ENCODE peak calls at places on chromosomes 16 and 17, in five cellular contexts. One of them, this sample, is unnamed.
A peak's percentile ranks its signal among the peaks of the same experiment; 100 is the strongest.

GRCh38 chr17:77744268-77744988 is 214.1 kb upstream of the TNRC6C start:
- DNase-seq in fibroblast of villous mesenchyme: no peak
- DNase-seq in cardiac muscle cell: peak; percentile 17
- DNase-seq in Peyer's patch: no peak
- DNase-seq in right lobe of liver: no peak
- DNase-seq in this sample: no peak

GRCh38 chr16:11315499-11315898 is 29.8 kb upstream of the RMI2 start:
- DNase-seq in fibroblast of villous mesenchyme: peak; percentile 49
- DNase-seq in cardiac muscle cell: peak; percentile 55
- DNase-seq in Peyer's patch: no peak
- DNase-seq in right lobe of liver: no peak
- DNase-seq in this sample: peak; percentile 61

GRCh38 chr16:29664133-29664912 is 1.3 kb downstream of the SPN start:
- DNase-seq in fibroblast of villous mesenchyme: no peak
- DNase-seq in cardiac muscle cell: no peak
- DNase-seq in Peyer's patch: peak; percentile 60
- DNase-seq in right lobe of liver: peak; percentile 68
- DNase-seq in this sample: no peak

GRCh38 chr16:13402601-13403000 is 501.2 kb downstream of the SHISA9 start:
- DNase-seq in fibroblast of villous mesenchyme: no peak
- DNase-seq in cardiac muscle cell: no peak
- DNase-seq in Peyer's patch: no peak
- DNase-seq in right lobe of liver: no peak
- DNase-seq in this sample: no peak

GRCh38 chr17:2703606-2704005 is 8.0 kb downstream of the CLUH start:
- DNase-seq in fibroblast of villous mesenchyme: no peak
- DNase-seq in cardiac muscle cell: no peak
- DNase-seq in Peyer's patch: no peak
- DNase-seq in right lobe of liver: no peak
- DNase-seq in this sample: no peak

GRCh38 chr16:67661101-67661661 is 421 bp downstream of the PARD6A start:
- DNase-seq in fibroblast of villous mesenchyme: peak; percentile 38
- DNase-seq in cardiac muscle cell: peak; percentile 42
- DNase-seq in Peyer's patch: no peak
- DNase-seq in right lobe of liver: no peak
- DNase-seq in this sample: peak; percentile 55

GRCh38 chr17:30405161-30405560 is 26.4 kb downstream of the CPD start:
- DNase-seq in fibroblast of villous mesenchyme: no peak
- DNase-seq in cardiac muscle cell: no peak
- DNase-seq in Peyer's patch: no peak
- DNase-seq in right lobe of liver: no peak
- DNase-seq in this sample: no peak

GRCh38 chr17:27376637-27377547 is 79.4 kb upstream of the KSR1 start:
- DNase-seq in fibroblast of villous mesenchyme: peak; percentile 68
- DNase-seq in cardiac muscle cell: no peak
- DNase-seq in Peyer's patch: no peak
- DNase-seq in right lobe of liver: no peak
- DNase-seq in this sample: no peak

GRCh38 chr17:4808378-4808767 is 1.4 kb downstream of the PLD2 start:
- DNase-seq in fibroblast of villous mesenchyme: no peak
- DNase-seq in cardiac muscle cell: peak; percentile 11
- DNase-seq in Peyer's patch: no peak
- DNase-seq in right lobe of liver: peak; percentile 82
- DNase-seq in this sample: no peak

GRCh38 chr17:6711081-6711674 is 2.0 kb downstream of the SLC13A5 start:
- DNase-seq in fibroblast of villous mesenchyme: no peak
- DNase-seq in cardiac muscle cell: no peak
- DNase-seq in Peyer's patch: no peak
- DNase-seq in right lobe of liver: peak; percentile 87
- DNase-seq in this sample: no peak

GRCh38 chr17:73494096-73494954 is 149.9 kb downstream of the SDK2 start:
- DNase-seq in fibroblast of villous mesenchyme: no peak
- DNase-seq in cardiac muscle cell: no peak
- DNase-seq in Peyer's patch: no peak
- DNase-seq in right lobe of liver: no peak
- DNase-seq in this sample: no peak

GRCh38 chr16:56606071-56606687 is 2.2 kb upstream of the MT2A start:
- DNase-seq in fibroblast of villous mesenchyme: no peak
- DNase-seq in cardiac muscle cell: peak; percentile 87
- DNase-seq in Peyer's patch: no peak
- DNase-seq in right lobe of liver: peak; percentile 38
- DNase-seq in this sample: no peak

GRCh38 chr16:15682105-15682570 is 32.1 kb downstream of the NDE1 start:
- DNase-seq in fibroblast of villous mesenchyme: peak; percentile 87
- DNase-seq in cardiac muscle cell: peak; percentile 74
- DNase-seq in Peyer's patch: no peak
- DNase-seq in right lobe of liver: no peak
- DNase-seq in this sample: no peak

GRCh38 chr17:69814031-69814430 is 261.0 kb upstream of the KCNJ16 start:
- DNase-seq in fibroblast of villous mesenchyme: no peak
- DNase-seq in cardiac muscle cell: no peak
- DNase-seq in Peyer's patch: no peak
- DNase-seq in right lobe of liver: no peak
- DNase-seq in this sample: no peak

GRCh38 chr17:3935825-3936355 is 19.6 kb upstream of the P2RX1 start:
- DNase-seq in fibroblast of villous mesenchyme: peak; percentile 20
- DNase-seq in cardiac muscle cell: peak; percentile 55
- DNase-seq in Peyer's patch: no peak
- DNase-seq in right lobe of liver: no peak
- DNase-seq in this sample: no peak

GRCh38 chr17:70060415-70060814 is 14.6 kb upstream of the KCNJ16 start:
- DNase-seq in fibroblast of villous mesenchyme: peak; percentile 24
- DNase-seq in cardiac muscle cell: no peak
- DNase-seq in Peyer's patch: no peak
- DNase-seq in right lobe of liver: no peak
- DNase-seq in this sample: no peak

GRCh38 chr17:4479340-4479981 is 19.2 kb upstream of the SPNS2 start:
- DNase-seq in fibroblast of villous mesenchyme: no peak
- DNase-seq in cardiac muscle cell: no peak
- DNase-seq in Peyer's patch: no peak
- DNase-seq in right lobe of liver: no peak
- DNase-seq in this sample: no peak

GRCh38 chr16:727291-727977 is 528 bp downstream of the HAGHL start:
- DNase-seq in fibroblast of villous mesenchyme: no peak
- DNase-seq in cardiac muscle cell: no peak
- DNase-seq in Peyer's patch: peak; percentile 73
- DNase-seq in right lobe of liver: peak; percentile 32
- DNase-seq in this sample: no peak

GRCh38 chr17:57953219-57953618 is 2.0 kb downstream of the CUEDC1 start:
- DNase-seq in fibroblast of villous mesenchyme: no peak
- DNase-seq in cardiac muscle cell: no peak
- DNase-seq in Peyer's patch: no peak
- DNase-seq in right lobe of liver: no peak
- DNase-seq in this sample: no peak

GRCh38 chr16:64626771-64627170 is 495.1 kb downstream of the CDH11 start:
- DNase-seq in fibroblast of villous mesenchyme: peak; percentile 15
- DNase-seq in cardiac muscle cell: peak; percentile 1
- DNase-seq in Peyer's patch: no peak
- DNase-seq in right lobe of liver: no peak
- DNase-seq in this sample: no peak

GRCh38 chr17:78645421-78646295 is 68.5 kb upstream of the DNAH17 start:
- DNase-seq in fibroblast of villous mesenchyme: peak; percentile 92
- DNase-seq in cardiac muscle cell: peak; percentile 72
- DNase-seq in Peyer's patch: peak; percentile 83
- DNase-seq in right lobe of liver: peak; percentile 82
- DNase-seq in this sample: no peak

GRCh38 chr16:10661737-10662136 is 33.0 kb downstream of the TEKT5 start:
- DNase-seq in fibroblast of villous mesenchyme: no peak
- DNase-seq in cardiac muscle cell: no peak
- DNase-seq in Peyer's patch: no peak
- DNase-seq in right lobe of liver: no peak
- DNase-seq in this sample: no peak

GRCh38 chr17:50064253-50064991 is 8.5 kb downstream of the ITGA3 start:
- DNase-seq in fibroblast of villous mesenchyme: peak; percentile 97
- DNase-seq in cardiac muscle cell: peak; percentile 94
- DNase-seq in Peyer's patch: no peak
- DNase-seq in right lobe of liver: no peak
- DNase-seq in this sample: peak; percentile 29

GRCh38 chr16:11359370-11359769 is 14.1 kb downstream of the RMI2 start:
- DNase-seq in fibroblast of villous mesenchyme: peak; percentile 85
- DNase-seq in cardiac muscle cell: no peak
- DNase-seq in Peyer's patch: no peak
- DNase-seq in right lobe of liver: no peak
- DNase-seq in this sample: peak; percentile 21

GRCh38 chr16:91484-91883 is 13.5 kb downstream of the MPG start:
- DNase-seq in fibroblast of villous mesenchyme: no peak
- DNase-seq in cardiac muscle cell: peak; percentile 45
- DNase-seq in Peyer's patch: no peak
- DNase-seq in right lobe of liver: no peak
- DNase-seq in this sample: no peak

GRCh38 chr17:61186996-61187395 is 212.6 kb upstream of the TBX2 start:
- DNase-seq in fibroblast of villous mesenchyme: peak; percentile 30
- DNase-seq in cardiac muscle cell: no peak
- DNase-seq in Peyer's patch: no peak
- DNase-seq in right lobe of liver: no peak
- DNase-seq in this sample: no peak

GRCh38 chr17:9971991-9972390 is 66.9 kb upstream of the RCVRN start:
- DNase-seq in fibroblast of villous mesenchyme: peak; percentile 75
- DNase-seq in cardiac muscle cell: peak; percentile 80
- DNase-seq in Peyer's patch: no peak
- DNase-seq in right lobe of liver: no peak
- DNase-seq in this sample: no peak

GRCh38 chr16:4404247-4404966 is 12.0 kb downstream of the CORO7 start:
- DNase-seq in fibroblast of villous mesenchyme: peak; percentile 49
- DNase-seq in cardiac muscle cell: peak; percentile 60
- DNase-seq in Peyer's patch: peak; percentile 25
- DNase-seq in right lobe of liver: peak; percentile 36
- DNase-seq in this sample: peak; percentile 81

GRCh38 chr16:87602005-87602790 is at the start of gene JPH3:
- DNase-seq in fibroblast of villous mesenchyme: no peak
- DNase-seq in cardiac muscle cell: no peak
- DNase-seq in Peyer's patch: no peak
- DNase-seq in right lobe of liver: no peak
- DNase-seq in this sample: peak; percentile 58

GRCh38 chr16:20799599-20799998 is 6.7 kb downstream of the ERI2 start:
- DNase-seq in fibroblast of villous mesenchyme: peak; percentile 7
- DNase-seq in cardiac muscle cell: peak; percentile 46
- DNase-seq in Peyer's patch: no peak
- DNase-seq in right lobe of liver: no peak
- DNase-seq in this sample: no peak

GRCh38 chr16:51245306-51245705 is 94.2 kb upstream of the SALL1 start:
- DNase-seq in fibroblast of villous mesenchyme: peak; percentile 4
- DNase-seq in cardiac muscle cell: no peak
- DNase-seq in Peyer's patch: no peak
- DNase-seq in right lobe of liver: no peak
- DNase-seq in this sample: peak; percentile 26

GRCh38 chr16:84982434-84982833 is 28.9 kb downstream of the ZDHHC7 start:
- DNase-seq in fibroblast of villous mesenchyme: no peak
- DNase-seq in cardiac muscle cell: no peak
- DNase-seq in Peyer's patch: no peak
- DNase-seq in right lobe of liver: no peak
- DNase-seq in this sample: no peak

GRCh38 chr16:54409982-54410381 is 123.4 kb upstream of the IRX3 start:
- DNase-seq in fibroblast of villous mesenchyme: no peak
- DNase-seq in cardiac muscle cell: no peak
- DNase-seq in Peyer's patch: no peak
- DNase-seq in right lobe of liver: no peak
- DNase-seq in this sample: no peak
- TF ChIP-seq CTCF in fibroblast of villous mesenchyme: no peak
- TF ChIP-seq CTCF in cardiac muscle cell: no peak
- TF ChIP-seq CTCF in Peyer's patch: no peak
- TF ChIP-seq CTCF in right lobe of liver: no peak
- TF ChIP-seq CTCF in this sample: no peak

DNA sequence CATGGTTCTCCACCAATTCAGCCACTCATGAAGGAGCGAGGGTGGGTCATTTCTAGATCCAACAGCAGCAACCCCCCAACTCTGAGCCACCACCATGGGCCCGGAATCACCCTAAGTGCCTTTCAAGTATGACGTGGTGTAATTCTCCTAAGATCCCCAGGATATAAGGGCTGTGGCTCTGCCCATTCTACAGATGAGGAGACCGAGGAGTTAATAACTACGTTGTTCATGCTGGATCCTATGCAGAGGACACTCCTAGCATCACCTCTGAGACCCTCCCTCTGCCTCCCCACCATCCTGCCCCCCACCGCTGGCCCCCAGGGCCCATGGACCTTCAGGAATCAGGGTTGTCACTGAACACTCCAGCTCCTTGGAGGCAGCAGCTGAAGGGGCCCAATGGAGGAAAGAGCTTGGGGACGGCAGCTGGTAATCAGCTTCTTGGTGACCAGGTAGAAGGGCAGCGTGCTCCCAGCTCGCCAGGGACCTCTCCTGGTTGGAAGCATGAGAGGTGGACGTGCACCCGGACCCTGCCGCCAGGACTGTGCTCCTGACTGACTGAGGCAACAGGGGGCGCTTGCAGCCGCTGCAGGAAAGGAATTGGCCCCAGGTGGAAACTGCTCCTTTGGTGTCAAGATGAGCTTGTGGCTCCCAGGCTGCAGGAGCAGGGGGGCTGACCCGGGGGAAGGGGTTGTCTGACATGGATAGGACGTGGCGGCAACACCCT is 28.2 kb upstream of the CACNG1 start:
- DNase-seq in fibroblast of villous mesenchyme: no peak
- DNase-seq in cardiac muscle cell: no peak
- DNase-seq in Peyer's patch: no peak
- DNase-seq in right lobe of liver: no peak
- DNase-seq in this sample: no peak
- TF ChIP-seq CTCF in fibroblast of villous mesenchyme: no peak
- TF ChIP-seq CTCF in cardiac muscle cell: no peak
- TF ChIP-seq CTCF in Peyer's patch: no peak
- TF ChIP-seq CTCF in right lobe of liver: no peak
- TF ChIP-seq CTCF in this sample: no peak

DNA sequence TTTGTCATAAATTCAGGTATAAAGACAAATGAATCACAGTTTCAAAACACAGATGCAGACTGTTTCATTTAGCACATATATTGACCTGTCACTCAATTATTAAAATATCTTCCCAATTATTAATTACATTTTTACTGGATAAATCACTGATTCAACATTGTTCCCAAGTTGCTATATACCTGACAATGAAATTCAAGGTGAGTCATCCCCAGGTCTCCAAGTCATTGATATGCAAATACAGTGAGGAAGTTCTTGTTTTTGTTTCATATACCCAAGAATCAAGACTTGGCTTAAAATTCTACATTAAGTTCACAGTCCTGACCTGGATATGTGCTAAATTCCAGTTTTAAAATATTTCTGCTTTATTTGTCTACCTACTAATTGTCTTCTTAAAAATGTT is 599.3 kb upstream of the PSMD7 start:
- DNase-seq in fibroblast of villous mesenchyme: no peak
- DNase-seq in cardiac muscle cell: no peak
- DNase-seq in Peyer's patch: no peak
- DNase-seq in right lobe of liver: no peak
- DNase-seq in this sample: no peak
- TF ChIP-seq CTCF in fibroblast of villous mesenchyme: no peak
- TF ChIP-seq CTCF in cardiac muscle cell: no peak
- TF ChIP-seq CTCF in Peyer's patch: no peak
- TF ChIP-seq CTCF in right lobe of liver: no peak
- TF ChIP-seq CTCF in this sample: no peak

DNA sequence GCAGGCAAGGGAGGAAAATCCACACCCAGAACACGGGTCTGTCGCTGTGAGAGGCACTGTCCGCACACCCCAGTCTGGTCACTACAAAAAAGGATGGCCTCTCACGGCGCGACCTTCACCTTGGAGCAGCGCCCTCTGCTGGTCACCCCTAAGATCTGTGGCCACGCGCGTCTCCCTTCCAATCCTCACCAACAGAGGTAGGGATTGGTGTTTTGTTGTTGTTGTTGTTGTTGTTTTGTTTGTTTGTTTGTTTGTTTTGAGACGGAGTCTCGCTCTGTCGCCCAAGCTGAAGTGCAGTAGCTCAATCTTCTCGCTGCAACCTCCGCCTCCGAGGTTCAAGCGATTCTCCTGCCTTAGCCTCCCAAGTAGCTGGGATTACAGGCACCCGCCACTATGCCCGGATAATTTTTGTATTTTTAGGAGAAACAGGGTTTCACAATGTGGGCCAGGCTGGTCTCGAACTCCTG is 15.0 kb upstream of the C17orf58 start:
- DNase-seq in fibroblast of villous mesenchyme: peak; percentile 28
- DNase-seq in cardiac muscle cell: peak; percentile 45
- DNase-seq in Peyer's patch: peak; percentile 44
- DNase-seq in right lobe of liver: peak; percentile 59
- DNase-seq in this sample: peak; percentile 64
- TF ChIP-seq CTCF in fibroblast of villous mesenchyme: peak; percentile 70
- TF ChIP-seq CTCF in cardiac muscle cell: peak; percentile 76
- TF ChIP-seq CTCF in Peyer's patch: peak; percentile 39
- TF ChIP-seq CTCF in right lobe of liver: peak; percentile 74
- TF ChIP-seq CTCF in this sample: peak; percentile 60

This sample was measured in nephron progenitor cell.